ENCODE peak calls at places on chromosomes 3 and 15, in six cellular contexts. One of them, this sample, is unnamed.

GRCh38 chr15:59199775-59200465 is 6.7 kb upstream of the LDHAL6B start:
- DNase-seq in lower leg skin: no peak
- DNase-seq in cardiac muscle cell: no peak
- DNase-seq in brain microvascular endothelial cell: peak
- DNase-seq in left lung: no peak
- DNase-seq in fibroblast of pulmonary artery: peak
- DNase-seq in this sample: no peak

GRCh38 chr3:46959169-46959515 is 17.4 kb downstream of the CCDC12 start:
- DNase-seq in lower leg skin: no peak
- DNase-seq in cardiac muscle cell: no peak
- DNase-seq in brain microvascular endothelial cell: no peak
- DNase-seq in left lung: no peak
- DNase-seq in fibroblast of pulmonary artery: no peak
- DNase-seq in this sample: no peak

GRCh38 chr15:66483131-66483566 is 14.4 kb downstream of the SNAPC5 start:
- DNase-seq in lower leg skin: no peak
- DNase-seq in cardiac muscle cell: no peak
- DNase-seq in brain microvascular endothelial cell: no peak
- DNase-seq in left lung: peak
- DNase-seq in fibroblast of pulmonary artery: no peak
- DNase-seq in this sample: no peak

GRCh38 chr3:147113293-147114045 is 292.9 kb downstream of the ZIC4 start:
- DNase-seq in lower leg skin: no peak
- DNase-seq in cardiac muscle cell: no peak
- DNase-seq in brain microvascular endothelial cell: peak
- DNase-seq in left lung: no peak
- DNase-seq in fibroblast of pulmonary artery: peak
- DNase-seq in this sample: no peak

GRCh38 chr3:29773481-29773880 is 492.6 kb downstream of the RBMS3 start:
- DNase-seq in lower leg skin: no peak
- DNase-seq in cardiac muscle cell: no peak
- DNase-seq in brain microvascular endothelial cell: no peak
- DNase-seq in left lung: no peak
- DNase-seq in fibroblast of pulmonary artery: no peak
- DNase-seq in this sample: no peak

GRCh38 chr3:30607032-30607833 is 832 bp downstream of the TGFBR2 start:
- DNase-seq in lower leg skin: peak
- DNase-seq in cardiac muscle cell: peak
- DNase-seq in brain microvascular endothelial cell: no peak
- DNase-seq in left lung: peak
- DNase-seq in fibroblast of pulmonary artery: peak
- DNase-seq in this sample: peak

GRCh38 chr3:28240440-28240839 is 979 bp upstream of the CMC1 start:
- DNase-seq in lower leg skin: no peak
- DNase-seq in cardiac muscle cell: no peak
- DNase-seq in brain microvascular endothelial cell: no peak
- DNase-seq in left lung: no peak
- DNase-seq in fibroblast of pulmonary artery: no peak
- DNase-seq in this sample: no peak

GRCh38 chr3:56970401-56971002 is 90.0 kb upstream of the SPATA12 start:
- DNase-seq in lower leg skin: no peak
- DNase-seq in cardiac muscle cell: no peak
- DNase-seq in brain microvascular endothelial cell: no peak
- DNase-seq in left lung: no peak
- DNase-seq in fibroblast of pulmonary artery: peak
- DNase-seq in this sample: no peak

GRCh38 chr15:36601497-36601932 is 22.1 kb downstream of the CDIN1 start:
- DNase-seq in lower leg skin: no peak
- DNase-seq in cardiac muscle cell: peak
- DNase-seq in brain microvascular endothelial cell: peak
- DNase-seq in left lung: no peak
- DNase-seq in fibroblast of pulmonary artery: peak
- DNase-seq in this sample: no peak

GRCh38 chr15:22831473-22831872 is 7.0 kb upstream of the NIPA2 start:
- DNase-seq in lower leg skin: peak
- DNase-seq in cardiac muscle cell: no peak
- DNase-seq in brain microvascular endothelial cell: peak
- DNase-seq in left lung: no peak
- DNase-seq in fibroblast of pulmonary artery: peak
- DNase-seq in this sample: no peak

GRCh38 chr15:65969865-65970832 is 100.9 kb downstream of the RAB11A start:
- DNase-seq in lower leg skin: no peak
- DNase-seq in cardiac muscle cell: no peak
- DNase-seq in brain microvascular endothelial cell: no peak
- DNase-seq in left lung: no peak
- DNase-seq in fibroblast of pulmonary artery: no peak
- DNase-seq in this sample: no peak

GRCh38 chr3:160129459-160130061 is 95.7 kb upstream of the C3orf80 start:
- DNase-seq in lower leg skin: no peak
- DNase-seq in cardiac muscle cell: no peak
- DNase-seq in brain microvascular endothelial cell: peak
- DNase-seq in left lung: no peak
- DNase-seq in fibroblast of pulmonary artery: peak
- DNase-seq in this sample: peak

GRCh38 chr3:113034011-113034410 is 43.2 kb downstream of the GTPBP8 start:
- DNase-seq in lower leg skin: no peak
- DNase-seq in cardiac muscle cell: no peak
- DNase-seq in brain microvascular endothelial cell: no peak
- DNase-seq in left lung: no peak
- DNase-seq in fibroblast of pulmonary artery: peak
- DNase-seq in this sample: no peak

GRCh38 chr3:171125010-171125409 is 98.5 kb upstream of the SLC2A2 start:
- DNase-seq in lower leg skin: no peak
- DNase-seq in cardiac muscle cell: no peak
- DNase-seq in brain microvascular endothelial cell: peak
- DNase-seq in left lung: no peak
- DNase-seq in fibroblast of pulmonary artery: peak
- DNase-seq in this sample: no peak

GRCh38 chr3:167821248-167821805 is 85.8 kb downstream of the SERPINI1 start:
- DNase-seq in lower leg skin: no peak
- DNase-seq in cardiac muscle cell: no peak
- DNase-seq in brain microvascular endothelial cell: no peak
- DNase-seq in left lung: no peak
- DNase-seq in fibroblast of pulmonary artery: no peak
- DNase-seq in this sample: no peak

GRCh38 chr15:31487811-31488436 is 161.3 kb downstream of the KLF13 start:
- DNase-seq in lower leg skin: peak
- DNase-seq in cardiac muscle cell: no peak
- DNase-seq in brain microvascular endothelial cell: peak
- DNase-seq in left lung: no peak
- DNase-seq in fibroblast of pulmonary artery: peak
- DNase-seq in this sample: no peak

GRCh38 chr15:29045717-29046116 is 159.9 kb downstream of the APBA2 start:
- DNase-seq in lower leg skin: peak
- DNase-seq in cardiac muscle cell: no peak
- DNase-seq in brain microvascular endothelial cell: peak
- DNase-seq in left lung: no peak
- DNase-seq in fibroblast of pulmonary artery: no peak
- DNase-seq in this sample: no peak

GRCh38 chr3:188712257-188712924 is 459.4 kb upstream of the TPRG1 start:
- DNase-seq in lower leg skin: no peak
- DNase-seq in cardiac muscle cell: no peak
- DNase-seq in brain microvascular endothelial cell: peak
- DNase-seq in left lung: no peak
- DNase-seq in fibroblast of pulmonary artery: peak
- DNase-seq in this sample: no peak

GRCh38 chr3:50226888-50227389 is 9.1 kb upstream of the GNAI2 start:
- DNase-seq in lower leg skin: peak
- DNase-seq in cardiac muscle cell: peak
- DNase-seq in brain microvascular endothelial cell: no peak
- DNase-seq in left lung: no peak
- DNase-seq in fibroblast of pulmonary artery: peak
- DNase-seq in this sample: peak

GRCh38 chr3:148911173-148911572 is 46.1 kb downstream of the CPA3 start:
- DNase-seq in lower leg skin: no peak
- DNase-seq in cardiac muscle cell: no peak
- DNase-seq in brain microvascular endothelial cell: no peak
- DNase-seq in left lung: no peak
- DNase-seq in fibroblast of pulmonary artery: no peak
- DNase-seq in this sample: no peak

GRCh38 chr15:97316362-97316761 is 644.1 kb upstream of the ARRDC4 start:
- DNase-seq in lower leg skin: no peak
- DNase-seq in cardiac muscle cell: peak
- DNase-seq in brain microvascular endothelial cell: no peak
- DNase-seq in left lung: no peak
- DNase-seq in fibroblast of pulmonary artery: no peak
- DNase-seq in this sample: no peak

GRCh38 chr15:53473886-53474285 is 285.6 kb downstream of the WDR72 start:
- DNase-seq in lower leg skin: no peak
- DNase-seq in cardiac muscle cell: no peak
- DNase-seq in brain microvascular endothelial cell: no peak
- DNase-seq in left lung: no peak
- DNase-seq in fibroblast of pulmonary artery: no peak
- DNase-seq in this sample: no peak

GRCh38 chr3:134901461-134901860 is 106.4 kb downstream of the EPHB1 start:
- DNase-seq in lower leg skin: peak
- DNase-seq in cardiac muscle cell: no peak
- DNase-seq in brain microvascular endothelial cell: no peak
- DNase-seq in left lung: no peak
- DNase-seq in fibroblast of pulmonary artery: no peak
- DNase-seq in this sample: no peak

GRCh38 chr3:100007313-100007712 is 107.0 kb downstream of the FILIP1L start:
- DNase-seq in lower leg skin: no peak
- DNase-seq in cardiac muscle cell: no peak
- DNase-seq in brain microvascular endothelial cell: no peak
- DNase-seq in left lung: no peak
- DNase-seq in fibroblast of pulmonary artery: no peak
- DNase-seq in this sample: no peak
- TF ChIP-seq CTCF in lower leg skin: no peak
- TF ChIP-seq CTCF in cardiac muscle cell: no peak
- TF ChIP-seq CTCF in brain microvascular endothelial cell: no peak
- TF ChIP-seq CTCF in left lung: no peak
- TF ChIP-seq CTCF in fibroblast of pulmonary artery: no peak
- TF ChIP-seq CTCF in this sample: no peak

DNA sequence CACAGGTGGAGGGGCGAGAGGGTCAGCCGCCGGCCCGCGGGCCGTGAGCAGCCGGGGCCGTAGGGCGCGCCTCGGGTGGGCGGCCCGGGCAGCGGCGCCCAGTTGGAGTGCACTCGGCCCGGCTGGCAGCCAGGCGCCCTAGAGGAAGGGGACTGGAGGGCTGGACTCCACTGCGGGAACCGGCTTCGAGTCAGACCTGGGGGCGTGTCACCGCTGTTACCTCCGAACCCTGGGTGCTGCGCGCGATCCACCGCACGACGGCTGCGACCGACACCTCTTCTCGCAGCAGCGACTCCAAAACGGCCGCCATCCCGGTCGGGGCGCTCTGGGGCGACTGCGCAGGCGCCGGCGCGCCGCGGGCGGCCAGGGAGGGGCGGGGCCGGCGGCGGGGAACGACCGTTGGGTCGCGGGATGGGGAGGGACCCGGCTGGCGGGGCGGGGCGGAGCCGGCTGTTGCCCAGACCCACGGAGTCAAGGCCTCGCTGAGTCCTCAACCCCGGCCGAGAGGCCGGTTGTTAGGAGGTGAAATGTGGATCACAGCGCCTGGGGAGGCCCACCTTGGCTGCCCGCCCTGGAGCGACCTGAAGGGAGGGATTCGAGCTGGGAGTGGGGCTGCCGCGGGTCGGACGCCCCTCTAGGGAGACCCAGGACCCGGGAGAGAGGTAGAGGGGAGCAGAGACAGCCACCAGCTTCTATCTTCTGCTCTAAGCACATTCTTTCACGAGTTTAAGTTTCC is at the start of gene CDAN1:
- DNase-seq in lower leg skin: peak
- DNase-seq in cardiac muscle cell: peak
- DNase-seq in brain microvascular endothelial cell: peak
- DNase-seq in left lung: peak
- DNase-seq in fibroblast of pulmonary artery: peak
- DNase-seq in this sample: peak
- TF ChIP-seq CTCF in lower leg skin: no peak
- TF ChIP-seq CTCF in cardiac muscle cell: no peak
- TF ChIP-seq CTCF in brain microvascular endothelial cell: no peak
- TF ChIP-seq CTCF in left lung: no peak
- TF ChIP-seq CTCF in fibroblast of pulmonary artery: no peak
- TF ChIP-seq CTCF in this sample: no peak

GRCh38 chr3:142127941-142128658 is 21.2 kb downstream of the TFDP2 start:
- DNase-seq in lower leg skin: no peak
- DNase-seq in cardiac muscle cell: no peak
- DNase-seq in brain microvascular endothelial cell: no peak
- DNase-seq in left lung: no peak
- DNase-seq in fibroblast of pulmonary artery: no peak
- DNase-seq in this sample: no peak

GRCh38 chr3:142124243-142124642 is 25.1 kb downstream of the TFDP2 start:
- DNase-seq in lower leg skin: no peak
- DNase-seq in cardiac muscle cell: no peak
- DNase-seq in brain microvascular endothelial cell: no peak
- DNase-seq in left lung: no peak
- DNase-seq in fibroblast of pulmonary artery: no peak
- DNase-seq in this sample: no peak

GRCh38 chr3:142134799-142135325 is 14.5 kb downstream of the TFDP2 start:
- DNase-seq in lower leg skin: no peak
- DNase-seq in cardiac muscle cell: no peak
- DNase-seq in brain microvascular endothelial cell: no peak
- DNase-seq in left lung: no peak
- DNase-seq in fibroblast of pulmonary artery: no peak
- DNase-seq in this sample: no peak

DNA sequence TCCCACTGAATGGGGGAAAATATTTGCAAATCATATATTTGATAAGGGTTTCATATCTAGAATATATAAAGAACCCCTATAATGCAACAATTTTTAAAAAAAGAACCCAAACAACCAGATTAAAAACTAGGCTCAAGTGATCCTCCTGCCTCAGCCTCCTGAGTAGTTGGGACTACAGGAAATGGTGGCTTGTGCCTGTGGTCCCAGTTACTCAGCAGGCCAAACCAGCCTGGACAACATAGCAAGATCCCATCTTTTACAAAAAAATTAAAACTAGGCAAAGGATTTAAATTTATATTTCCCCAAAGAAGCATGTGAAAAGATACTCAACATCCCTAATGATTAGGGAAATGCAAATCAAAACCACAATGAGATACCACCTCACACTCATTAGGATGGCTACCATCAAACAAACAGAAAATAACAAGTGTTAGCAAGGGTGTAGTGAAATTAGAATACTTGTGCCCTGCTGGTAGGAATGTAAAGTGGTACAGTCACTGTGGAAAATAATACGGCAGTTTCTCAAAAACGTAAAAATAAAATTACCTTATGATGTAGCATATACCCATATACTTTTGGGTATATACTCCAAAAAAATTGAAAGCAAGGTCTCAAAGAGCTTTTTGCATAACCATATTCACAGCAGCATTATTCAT is 19.7 kb downstream of the TFDP2 start:
- DNase-seq in lower leg skin: no peak
- DNase-seq in cardiac muscle cell: no peak
- DNase-seq in brain microvascular endothelial cell: no peak
- DNase-seq in left lung: no peak
- DNase-seq in fibroblast of pulmonary artery: no peak
- DNase-seq in this sample: no peak
- TF ChIP-seq CTCF in lower leg skin: no peak
- TF ChIP-seq CTCF in cardiac muscle cell: peak
- TF ChIP-seq CTCF in brain microvascular endothelial cell: peak
- TF ChIP-seq CTCF in left lung: no peak
- TF ChIP-seq CTCF in fibroblast of pulmonary artery: peak
- TF ChIP-seq CTCF in this sample: no peak

DNA sequence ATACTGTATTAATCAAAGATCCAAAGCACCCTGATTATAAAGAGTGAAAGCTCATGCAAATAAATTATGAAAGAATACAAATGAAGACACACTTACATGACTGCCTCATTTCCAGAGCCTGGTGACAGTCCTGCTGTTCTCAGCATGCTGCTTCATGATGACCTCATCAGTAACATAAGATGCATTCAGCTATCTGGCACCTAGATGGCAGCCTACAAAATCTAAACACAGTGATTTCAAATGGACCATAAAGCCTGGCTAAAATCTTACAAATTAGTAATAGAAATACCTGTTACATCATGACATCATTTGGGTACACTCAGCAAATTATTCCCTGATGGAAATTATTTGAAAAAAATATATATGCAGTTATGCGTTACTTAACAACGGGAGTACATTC is 207.0 kb downstream of the EPHA3 start:
- DNase-seq in lower leg skin: no peak
- DNase-seq in cardiac muscle cell: peak
- DNase-seq in brain microvascular endothelial cell: peak
- DNase-seq in left lung: no peak
- DNase-seq in fibroblast of pulmonary artery: peak
- DNase-seq in this sample: no peak
- TF ChIP-seq CTCF in lower leg skin: no peak
- TF ChIP-seq CTCF in cardiac muscle cell: peak
- TF ChIP-seq CTCF in brain microvascular endothelial cell: peak
- TF ChIP-seq CTCF in left lung: no peak
- TF ChIP-seq CTCF in fibroblast of pulmonary artery: peak
- TF ChIP-seq CTCF in this sample: no peak

This sample was measured in CD14-positive monocyte.